ENCODE peak calls at places on chromosomes 4 and X, in ten cellular contexts. One of them, this sample, is unnamed.

GRCh38 chr4:145609494-145610427 is 9.4 kb upstream of the MMAA start:
- DNase-seq in LNCaP clone FGC: peak; percentile 58
- DNase-seq in GM04504: peak; percentile 64
- DNase-seq in NCI-H82: peak; percentile 76
- DNase-seq in CD4-positive, alpha-beta T cell: peak; percentile 47
- DNase-seq in NCI-H187: peak; percentile 24
- DNase-seq in activated CD8-positive, alpha-beta memory T cell treated with anti-CD3 and anti-CD28 coated beads for 48 hours: peak; percentile 9
- DNase-seq in endodermal cell: peak; percentile 87
- DNase-seq in pons: peak; percentile 78
- DNase-seq in activated T-cell treated with anti-CD3 and anti-CD28 coated beads, Interleukin-2, amount 50 U/mL, for 72 hours: peak; percentile 66
- DNase-seq in this sample: peak; percentile 48

GRCh38 chrX:118536687-118537461 is 41.3 kb downstream of the DOCK11 start:
- DNase-seq in LNCaP clone FGC: no peak
- DNase-seq in GM04504: no peak
- DNase-seq in NCI-H82: no peak
- DNase-seq in CD4-positive, alpha-beta T cell: peak; percentile 23
- DNase-seq in NCI-H187: no peak
- DNase-seq in activated CD8-positive, alpha-beta memory T cell treated with anti-CD3 and anti-CD28 coated beads for 48 hours: no peak
- DNase-seq in endodermal cell: peak; percentile 51
- DNase-seq in pons: peak; percentile 31
- DNase-seq in activated T-cell treated with anti-CD3 and anti-CD28 coated beads, Interleukin-2, amount 50 U/mL, for 72 hours: no peak
- DNase-seq in this sample: no peak

GRCh38 chrX:153445106-153445855 is 575 bp downstream of the TREX2 start:
- DNase-seq in LNCaP clone FGC: no peak
- DNase-seq in GM04504: no peak
- DNase-seq in NCI-H82: no peak
- DNase-seq in CD4-positive, alpha-beta T cell: no peak
- DNase-seq in NCI-H187: no peak
- DNase-seq in activated CD8-positive, alpha-beta memory T cell treated with anti-CD3 and anti-CD28 coated beads for 48 hours: no peak
- DNase-seq in endodermal cell: no peak
- DNase-seq in pons: no peak
- DNase-seq in activated T-cell treated with anti-CD3 and anti-CD28 coated beads, Interleukin-2, amount 50 U/mL, for 72 hours: no peak
- DNase-seq in this sample: no peak

GRCh38 chr4:12734586-12734985 is 749.6 kb downstream of the RAB28 start:
- DNase-seq in LNCaP clone FGC: no peak
- DNase-seq in GM04504: no peak
- DNase-seq in NCI-H82: no peak
- DNase-seq in CD4-positive, alpha-beta T cell: no peak
- DNase-seq in NCI-H187: no peak
- DNase-seq in activated CD8-positive, alpha-beta memory T cell treated with anti-CD3 and anti-CD28 coated beads for 48 hours: no peak
- DNase-seq in endodermal cell: no peak
- DNase-seq in pons: no peak
- DNase-seq in activated T-cell treated with anti-CD3 and anti-CD28 coated beads, Interleukin-2, amount 50 U/mL, for 72 hours: no peak
- DNase-seq in this sample: no peak

GRCh38 chrX:47198687-47199080 is 5.1 kb downstream of the UBA1 start:
- DNase-seq in LNCaP clone FGC: no peak
- DNase-seq in GM04504: no peak
- DNase-seq in NCI-H82: no peak
- DNase-seq in CD4-positive, alpha-beta T cell: no peak
- DNase-seq in NCI-H187: no peak
- DNase-seq in activated CD8-positive, alpha-beta memory T cell treated with anti-CD3 and anti-CD28 coated beads for 48 hours: no peak
- DNase-seq in endodermal cell: no peak
- DNase-seq in pons: no peak
- DNase-seq in activated T-cell treated with anti-CD3 and anti-CD28 coated beads, Interleukin-2, amount 50 U/mL, for 72 hours: no peak
- DNase-seq in this sample: no peak

GRCh38 chr4:77074961-77075855 is 581 bp downstream of the CCNI start:
- DNase-seq in LNCaP clone FGC: no peak
- DNase-seq in GM04504: peak; percentile 40
- DNase-seq in NCI-H82: peak; percentile 76
- DNase-seq in CD4-positive, alpha-beta T cell: peak; percentile 68
- DNase-seq in NCI-H187: no peak
- DNase-seq in activated CD8-positive, alpha-beta memory T cell treated with anti-CD3 and anti-CD28 coated beads for 48 hours: peak; percentile 66
- DNase-seq in endodermal cell: peak; percentile 87
- DNase-seq in pons: peak; percentile 59
- DNase-seq in activated T-cell treated with anti-CD3 and anti-CD28 coated beads, Interleukin-2, amount 50 U/mL, for 72 hours: peak; percentile 82
- DNase-seq in this sample: peak; percentile 70

GRCh38 chrX:16869393-16870094 is 618 bp downstream of the RBBP7 start:
- DNase-seq in LNCaP clone FGC: no peak
- DNase-seq in GM04504: no peak
- DNase-seq in NCI-H82: peak; percentile 62
- DNase-seq in CD4-positive, alpha-beta T cell: peak; percentile 6
- DNase-seq in NCI-H187: no peak
- DNase-seq in activated CD8-positive, alpha-beta memory T cell treated with anti-CD3 and anti-CD28 coated beads for 48 hours: peak; percentile 27
- DNase-seq in endodermal cell: peak; percentile 83
- DNase-seq in pons: no peak
- DNase-seq in activated T-cell treated with anti-CD3 and anti-CD28 coated beads, Interleukin-2, amount 50 U/mL, for 72 hours: peak; percentile 66
- DNase-seq in this sample: peak; percentile 55

GRCh38 chr4:182969651-182970279 is 52.6 kb upstream of the DCTD start:
- DNase-seq in LNCaP clone FGC: no peak
- DNase-seq in GM04504: no peak
- DNase-seq in NCI-H82: peak; percentile 13
- DNase-seq in CD4-positive, alpha-beta T cell: no peak
- DNase-seq in NCI-H187: peak; percentile 14
- DNase-seq in activated CD8-positive, alpha-beta memory T cell treated with anti-CD3 and anti-CD28 coated beads for 48 hours: no peak
- DNase-seq in endodermal cell: no peak
- DNase-seq in pons: peak; percentile 5
- DNase-seq in activated T-cell treated with anti-CD3 and anti-CD28 coated beads, Interleukin-2, amount 50 U/mL, for 72 hours: no peak
- DNase-seq in this sample: no peak

GRCh38 chrX:104659037-104659744 is 93.2 kb downstream of the IL1RAPL2 start:
- DNase-seq in LNCaP clone FGC: no peak
- DNase-seq in GM04504: no peak
- DNase-seq in NCI-H82: no peak
- DNase-seq in CD4-positive, alpha-beta T cell: no peak
- DNase-seq in NCI-H187: no peak
- DNase-seq in activated CD8-positive, alpha-beta memory T cell treated with anti-CD3 and anti-CD28 coated beads for 48 hours: no peak
- DNase-seq in endodermal cell: no peak
- DNase-seq in pons: no peak
- DNase-seq in activated T-cell treated with anti-CD3 and anti-CD28 coated beads, Interleukin-2, amount 50 U/mL, for 72 hours: no peak
- DNase-seq in this sample: no peak

GRCh38 chr4:7059673-7060072 is 8.2 kb downstream of the GRPEL1 start:
- DNase-seq in LNCaP clone FGC: no peak
- DNase-seq in GM04504: no peak
- DNase-seq in NCI-H82: no peak
- DNase-seq in CD4-positive, alpha-beta T cell: no peak
- DNase-seq in NCI-H187: no peak
- DNase-seq in activated CD8-positive, alpha-beta memory T cell treated with anti-CD3 and anti-CD28 coated beads for 48 hours: no peak
- DNase-seq in endodermal cell: no peak
- DNase-seq in pons: no peak
- DNase-seq in activated T-cell treated with anti-CD3 and anti-CD28 coated beads, Interleukin-2, amount 50 U/mL, for 72 hours: no peak
- DNase-seq in this sample: no peak

GRCh38 chrX:68490644-68491043 is 8.2 kb upstream of the YIPF6 start:
- DNase-seq in LNCaP clone FGC: no peak
- DNase-seq in GM04504: no peak
- DNase-seq in NCI-H82: peak; percentile 71
- DNase-seq in CD4-positive, alpha-beta T cell: no peak
- DNase-seq in NCI-H187: no peak
- DNase-seq in activated CD8-positive, alpha-beta memory T cell treated with anti-CD3 and anti-CD28 coated beads for 48 hours: no peak
- DNase-seq in endodermal cell: peak; percentile 52
- DNase-seq in pons: no peak
- DNase-seq in activated T-cell treated with anti-CD3 and anti-CD28 coated beads, Interleukin-2, amount 50 U/mL, for 72 hours: no peak
- DNase-seq in this sample: peak; percentile 35